ENCODE peak calls at places on chromosomes 7 and 10, in seven cellular contexts. W is heart left ventricle, K is MCF 10A, U is H9, T is cardiac muscle cell, A is HCT116, Q is ovary. M is an unnamed sample.

GRCh38 chr10:101046332-101047238 is 15.2 kb upstream of the KAZALD1 start:
- DNase-seq in W (peak; percentile 13), T (no peak), K (no peak), U (peak; percentile 65), A (no peak), Q (no peak), M (no peak)

GRCh38 chr7:148982596-148983219 is 45.6 kb downstream of the PDIA4 start:
- DNase-seq in U (no peak), A (no peak), T (peak; percentile 59), Q (peak; percentile 42), W (no peak), K (peak; percentile 27), M (peak; percentile 29)

GRCh38 chr7:67267914-67268313 is 271.3 kb downstream of the TYW1 start:
- DNase-seq in U (peak; percentile 39), A (no peak), W (no peak), Q (no peak), T (peak; percentile 0), K (no peak), M (no peak)

GRCh38 chr10:31621733-31622132 is 302.7 kb downstream of the ZEB1 start:
- DNase-seq in W (no peak), K (no peak), U (peak; percentile 18), Q (no peak), T (no peak), A (no peak), M (no peak)

GRCh38 chr10:65861249-65861648 is 1064.6 kb upstream of the LRRTM3 start:
- DNase-seq in T (no peak), K (peak; percentile 58), Q (no peak), U (no peak), W (no peak), A (peak; percentile 28), M (no peak)

GRCh38 chr10:76082956-76083355 is 651.5 kb downstream of the LRMDA start:
- DNase-seq in A (peak; percentile 74), U (peak; percentile 95), K (peak; percentile 86), Q (no peak), T (no peak), W (no peak), M (no peak)

GRCh38 chr10:63157845-63158624 is 24.9 kb downstream of the NRBF2 start:
- DNase-seq in W (no peak), T (peak; percentile 85), A (peak; percentile 85), K (peak; percentile 89), Q (no peak), U (peak; percentile 65), M (peak; percentile 50)

GRCh38 chr10:13390604-13391522 is 42.8 kb upstream of the SEPHS1 start:
- DNase-seq in Q (no peak), K (no peak), A (no peak), W (peak; percentile 33), U (peak; percentile 40), T (no peak), M (no peak)

GRCh38 chr7:29408841-29409243 is 154.8 kb upstream of the PRR15 start:
- DNase-seq in K (peak; percentile 83), Q (peak; percentile 53), W (no peak), T (peak; percentile 75), U (peak; percentile 51), A (peak; percentile 34), M (peak; percentile 53)

GRCh38 chr10:34333513-34333912 is 481.6 kb downstream of the PARD3 start:
- DNase-seq in W (no peak), A (no peak), U (no peak), T (no peak), K (peak; percentile 64), Q (no peak), M (no peak)

GRCh38 chr10:98041352-98042043 is 11.1 kb upstream of the CRTAC1 start:
- DNase-seq in Q (no peak), W (peak; percentile 57), U (peak; percentile 78), K (peak; percentile 74), A (peak; percentile 61), T (peak; percentile 76), M (peak; percentile 81)

GRCh38 chr10:101894266-101894665 is 50.7 kb upstream of the KCNIP2 start:
- DNase-seq in U (no peak), K (no peak), W (no peak), T (peak; percentile 48), A (no peak), Q (no peak), M (no peak)

GRCh38 chr7:44819292-44819691 is 22.8 kb downstream of the PPIA start:
- DNase-seq in K (no peak), A (no peak), T (no peak), Q (no peak), W (no peak), U (no peak), M (no peak)

GRCh38 chr7:37552021-37552420 is 103.4 kb upstream of the ELMO1 start:
- DNase-seq in W (no peak), Q (no peak), T (no peak), U (no peak), K (no peak), A (no peak), M (no peak)

GRCh38 chr10:97089209-97089865 is 96.4 kb downstream of the SLIT1 start:
- DNase-seq in T (no peak), Q (no peak), K (peak; percentile 26), U (no peak), W (no peak), A (no peak), M (peak; percentile 91)

GRCh38 chr10:123991622-123992570 is 100.3 kb upstream of the CPXM2 start:
- DNase-seq in W (no peak), A (no peak), K (no peak), T (no peak), Q (no peak), U (no peak), M (no peak)

GRCh38 chr10:4663162-4663992 is 162.6 kb upstream of the AKR1E2 start:
- DNase-seq in Q (peak; percentile 38), A (peak; percentile 97), T (peak; percentile 85), K (peak; percentile 99), U (no peak), W (peak; percentile 78), M (peak; percentile 66)

GRCh38 chr10:93820434-93820833 is 62.7 kb downstream of the LGI1 start:
- DNase-seq in K (no peak), Q (no peak), A (no peak), W (no peak), U (no peak), T (no peak), M (no peak)

GRCh38 chr10:29648983-29649268 is 14.2 kb upstream of the SVIL start:
- DNase-seq in A (no peak), K (peak; percentile 73), T (no peak), Q (no peak), U (no peak), W (no peak), M (no peak)

GRCh38 chr10:79386637-79387465 is 39.6 kb downstream of the PPIF start:
- DNase-seq in U (peak; percentile 29), T (no peak), K (no peak), W (no peak), A (no peak), Q (peak; percentile 19), M (peak; percentile 4)

GRCh38 chr7:32958046-32959025 is 1.1 kb downstream of the FKBP9 start:
- DNase-seq in W (peak; percentile 80), T (no peak), Q (peak; percentile 35), K (peak; percentile 58), U (peak; percentile 39), A (no peak), M (no peak)

GRCh38 chr7:4074994-4075393 is 607.1 kb upstream of the FOXK1 start:
- DNase-seq in Q (no peak), K (no peak), A (peak; percentile 2), T (no peak), U (no peak), W (no peak), M (no peak)

GRCh38 chr7:66297579-66297978 is 92.4 kb downstream of the TPST1 start:
- DNase-seq in U (no peak), A (no peak), W (no peak), K (no peak), T (no peak), Q (no peak), M (no peak)

GRCh38 chr7:149564340-149565095 is 66.9 kb upstream of the ZNF746 start:
- DNase-seq in K (no peak), A (no peak), Q (no peak), U (no peak), T (peak; percentile 56), W (no peak), M (no peak)

GRCh38 chr10:43863859-43864591 is 215.3 kb upstream of the ZNF32 start:
- DNase-seq in W (peak; percentile 63), K (peak; percentile 72), U (no peak), Q (no peak), A (no peak), T (no peak), M (no peak)

GRCh38 chr7:112192236-112193154 is 13.7 kb downstream of the DOCK4 start:
- DNase-seq in Q (no peak), W (no peak), A (no peak), K (peak; percentile 72), T (no peak), U (no peak), M (no peak)

GRCh38 chr10:100528885-100529472 is 692 bp downstream of the NDUFB8 start:
- DNase-seq in U (no peak), T (no peak), K (no peak), A (no peak), Q (no peak), W (no peak), M (no peak)

GRCh38 chr7:17546206-17546998 is 247.9 kb downstream of the AHR start:
- DNase-seq in Q (no peak), T (no peak), K (peak; percentile 94), W (no peak), U (no peak), A (no peak), M (no peak)

GRCh38 chr10:93386496-93387369 is 95.4 kb downstream of the MYOF start:
- DNase-seq in Q (no peak), W (no peak), K (peak; percentile 4), T (no peak), U (no peak), A (no peak), M (no peak)

GRCh38 chr7:10889266-10889898 is 84.3 kb upstream of the PHF14 start:
- DNase-seq in K (peak; percentile 68), A (peak; percentile 48), W (peak; percentile 30), T (peak; percentile 58), U (peak; percentile 47), Q (no peak), M (peak; percentile 59)
- TF ChIP-seq CTCF in K (peak; percentile 83), A (peak; percentile 94), W (peak; percentile 53), T (peak; percentile 79), U (peak; percentile 87), Q (no peak), M (peak; percentile 67)

DNA sequence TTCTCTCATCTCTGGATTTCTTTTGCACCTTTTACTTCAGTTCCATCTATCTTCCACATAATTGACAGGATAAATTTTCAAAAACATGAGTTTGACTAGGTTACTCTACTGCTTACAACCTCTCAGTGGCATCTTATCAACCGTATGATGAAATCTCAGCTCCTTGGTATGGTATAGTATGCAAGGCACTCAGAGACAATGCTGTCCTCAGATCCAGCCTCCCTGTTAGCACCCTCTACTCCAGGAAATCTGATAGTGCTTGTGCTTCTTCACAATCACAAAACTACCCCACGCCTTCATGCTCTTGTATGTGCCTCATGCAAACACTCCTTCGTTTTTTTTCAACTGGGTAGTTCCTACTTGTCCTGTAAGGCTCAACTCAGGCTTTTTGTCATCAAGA is 330.7 kb downstream of the GPR158 start:
- DNase-seq in Q (no peak), T (no peak), U (no peak), K (no peak), A (no peak), W (no peak), M (no peak)
- TF ChIP-seq CTCF in Q (no peak), T (no peak), U (no peak), K (no peak), A (no peak), W (no peak), M (no peak)

GRCh38 chr10:1449806-1450205 is 287.5 kb downstream of the ADARB2 start:
- DNase-seq in A (no peak), K (no peak), T (no peak), Q (no peak), U (no peak), W (no peak), M (no peak)
- TF ChIP-seq CTCF in A (no peak), K (no peak), T (no peak), Q (no peak), U (no peak), W (no peak), M (no peak)

GRCh38 chr10:54402576-54402975 is 398.5 kb downstream of the PCDH15 start:
- DNase-seq in T (peak; percentile 52), A (no peak), Q (no peak), U (no peak), K (peak; percentile 59), W (no peak), M (peak; percentile 12)
- TF ChIP-seq CTCF in T (peak; percentile 18), A (peak; percentile 12), Q (no peak), U (peak; percentile 83), K (peak; percentile 62), W (no peak), M (peak; percentile 20)

M was measured in WERI-Rb-1.